ENCODE peak calls at places on chromosomes 2 and 18, in seven cellular contexts. G is heart right ventricle; J is foreskin fibroblast; W is neural progenitor cell; P is astrocyte of the spinal cord; F is AG09309; U is CD8-positive, alpha-beta T cell. K is an unnamed sample.
A peak's percentile ranks its signal among the peaks of the same experiment; 100 is the strongest.

GRCh38 chr2:71743995-71744675 is 290.8 kb downstream of the DYSF start:
- DNase-seq in G (no peak), J (peak; percentile 45), W (no peak), P (no peak), F (no peak), U (no peak), K (no peak)

GRCh38 chr2:28004086-28004485 is 113.6 kb downstream of the BABAM2 start:
- DNase-seq in G (no peak), J (peak; percentile 81), W (no peak), P (peak; percentile 94), F (peak; percentile 61), U (no peak), K (peak; percentile 31)

GRCh38 chr2:98607741-98608117 is 583 bp downstream of the COA5 start:
- DNase-seq in G (no peak), J (no peak), W (no peak), P (peak; percentile 12), F (no peak), U (no peak), K (no peak)

GRCh38 chr18:50738103-50738757 is 81.6 kb downstream of the MRO start:
- DNase-seq in G (no peak), J (no peak), W (no peak), P (no peak), F (no peak), U (no peak), K (no peak)

GRCh38 chr2:191020742-191021381 is 6.9 kb upstream of the STAT1 start:
- DNase-seq in G (peak; percentile 20), J (peak; percentile 92), W (no peak), P (peak; percentile 65), F (peak; percentile 82), U (peak; percentile 43), K (peak; percentile 64)

GRCh38 chr2:9336534-9337354 is 86.6 kb downstream of the ITGB1BP1 start:
- DNase-seq in G (peak; percentile 68), J (peak; percentile 98), W (no peak), P (peak; percentile 94), F (peak; percentile 40), U (no peak), K (peak; percentile 72)

GRCh38 chr18:13268746-13269285 is 50.3 kb downstream of the LDLRAD4 start:
- DNase-seq in G (no peak), J (no peak), W (no peak), P (peak; percentile 14), F (no peak), U (no peak), K (no peak)

GRCh38 chr2:205685314-205686230 is 3.3 kb downstream of the NRP2 start:
- DNase-seq in G (no peak), J (peak; percentile 69), W (peak; percentile 84), P (peak; percentile 70), F (no peak), U (no peak), K (no peak)

GRCh38 chr18:32911660-32912284 is 138.9 kb upstream of the KLHL14 start:
- DNase-seq in G (no peak), J (peak; percentile 79), W (no peak), P (peak; percentile 82), F (peak; percentile 32), U (no peak), K (no peak)

GRCh38 chr2:193549661-193550060 is 1354.9 kb upstream of the TMEFF2 start:
- DNase-seq in G (no peak), J (no peak), W (no peak), P (no peak), F (no peak), U (no peak), K (no peak)

GRCh38 chr18:12659904-12660605 is 2.1 kb upstream of the SPIRE1 start:
- DNase-seq in G (peak; percentile 29), J (peak; percentile 83), W (peak; percentile 58), P (peak; percentile 74), F (no peak), U (peak; percentile 31), K (no peak)

GRCh38 chr2:196278491-196278911 is 107.1 kb upstream of the STK17B start:
- DNase-seq in G (no peak), J (peak; percentile 77), W (no peak), P (peak; percentile 82), F (no peak), U (no peak), K (no peak)
- H3K4me3 ChIP-seq in G (no peak overlapping the region), J (no peak overlapping the region), W (no peak overlapping the region), P (no peak overlapping the region), F (peak overlapping the region; percentile 41), U (no peak overlapping the region), K (no peak overlapping the region)

GRCh38 chr2:64609229-64609994 is 44.3 kb downstream of the SERTAD2 start:
- DNase-seq in G (peak; percentile 44), J (peak; percentile 65), W (peak; percentile 82), P (no peak), F (no peak), U (peak; percentile 57), K (no peak)
- TF ChIP-seq CTCF in G (peak; percentile 18), J (no peak), W (peak; percentile 33), P (no peak), F (no peak), U (peak; percentile 23), K (peak; percentile 4)

GRCh38 chr2:236393581-236393980 is 129.4 kb upstream of the ASB18 start:
- DNase-seq in G (no peak), J (no peak), W (no peak), P (no peak), F (no peak), U (no peak), K (no peak)

GRCh38 chr2:236393101-236393500 is 128.9 kb upstream of the ASB18 start:
- DNase-seq in G (no peak), J (no peak), W (no peak), P (no peak), F (no peak), U (no peak), K (no peak)

GRCh38 chr2:236395067-236395466 is 130.9 kb upstream of the ASB18 start:
- DNase-seq in G (no peak), J (no peak), W (no peak), P (no peak), F (no peak), U (no peak), K (no peak)

GRCh38 chr2:236396818-236397350 is 132.7 kb upstream of the ASB18 start:
- DNase-seq in G (no peak), J (no peak), W (no peak), P (no peak), F (no peak), U (no peak), K (no peak)

DNA sequence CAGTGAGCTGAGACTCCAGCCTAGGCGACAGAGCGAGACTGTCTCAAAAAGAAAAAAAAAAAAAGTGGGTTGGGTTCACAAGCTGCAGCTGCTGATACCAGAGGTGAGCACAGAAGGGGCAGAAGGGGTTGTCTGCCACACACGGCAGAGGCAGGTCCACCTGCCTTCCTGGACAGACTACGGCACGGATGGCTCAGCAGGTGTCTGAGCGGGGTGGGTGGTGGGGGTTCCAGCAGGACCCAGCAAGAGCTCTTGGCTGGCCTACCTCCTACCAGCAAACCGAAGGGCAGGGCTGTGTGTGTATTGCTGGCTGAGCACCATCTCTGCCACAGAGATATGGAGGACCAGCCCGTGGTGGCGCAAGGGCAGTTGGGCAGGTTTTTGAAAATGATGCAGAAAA is 130.4 kb upstream of the ASB18 start:
- DNase-seq in G (no peak), J (no peak), W (no peak), P (no peak), F (no peak), U (no peak), K (no peak)
- H3K4me3 ChIP-seq in G (no peak overlapping the region), J (no peak overlapping the region), W (no peak overlapping the region), P (no peak overlapping the region), F (no peak overlapping the region), U (no peak overlapping the region), K (no peak overlapping the region)

GRCh38 chr18:80247403-80247916 is at the start of gene PARD6G:
- DNase-seq in G (peak; percentile 82), J (peak; percentile 86), W (peak; percentile 90), P (peak; percentile 56), F (no peak), U (peak; percentile 56), K (no peak)
- TF ChIP-seq CTCF in G (no peak), J (no peak), W (peak; percentile 10), P (peak; percentile 21), F (peak; percentile 22), U (no peak), K (peak; percentile 44)

GRCh38 chr18:9612215-9612830 is 2.0 kb downstream of the PPP4R1 start:
- DNase-seq in G (peak; percentile 14), J (peak; percentile 68), W (peak; percentile 32), P (peak; percentile 57), F (no peak), U (peak; percentile 31), K (no peak)
- H3K4me3 ChIP-seq in G (no peak overlapping the region), J (peak overlapping the region; percentile 94), W (peak overlapping the region; percentile 95), P (peak overlapping the region; percentile 86), F (no peak overlapping the region), U (no peak overlapping the region), K (peak overlapping the region; percentile 76)

GRCh38 chr2:165013944-165014619 is 58.8 kb upstream of the SLC38A11 start:
- DNase-seq in G (no peak), J (no peak), W (no peak), P (no peak), F (no peak), U (no peak), K (no peak)

GRCh38 chr2:165018207-165018606 is 62.9 kb upstream of the SLC38A11 start:
- DNase-seq in G (no peak), J (peak; percentile 17), W (peak; percentile 69), P (peak; percentile 7), F (no peak), U (no peak), K (no peak)

GRCh38 chr2:165015052-165015642 is 59.8 kb upstream of the SLC38A11 start:
- DNase-seq in G (peak; percentile 60), J (peak; percentile 80), W (peak; percentile 84), P (peak; percentile 64), F (no peak), U (peak; percentile 58), K (no peak)

GRCh38 chr2:165011199-165011598 is 55.9 kb upstream of the SLC38A11 start:
- DNase-seq in G (no peak), J (no peak), W (no peak), P (no peak), F (no peak), U (no peak), K (no peak)

GRCh38 chr2:165016772-165017411 is 61.6 kb upstream of the SLC38A11 start:
- DNase-seq in G (peak; percentile 8), J (peak; percentile 84), W (peak; percentile 71), P (peak; percentile 57), F (peak; percentile 50), U (no peak), K (peak; percentile 40)
- TF ChIP-seq CTCF in G (peak; percentile 32), J (peak; percentile 60), W (peak; percentile 82), P (peak; percentile 78), F (peak; percentile 73), U (no peak), K (peak; percentile 82)